ENCODE peak calls at places on chromosomes 2 and 18, in five cellular contexts. C, H, Z, O and T are unnamed samples.

GRCh38 chr18:58671941-58672565 is 788 bp downstream of the MALT1 start:
- DNase-seq in H (no peak), Z (peak; percentile 28), O (peak; percentile 73), C (peak; percentile 70), T (no peak)

GRCh38 chr2:233867993-233868532 is at the start of gene MSL3B:
- DNase-seq in Z (no peak), H (no peak), C (no peak), O (peak; percentile 74), T (no peak)

GRCh38 chr2:8329660-8330622 is 351.9 kb upstream of the ID2 start:
- DNase-seq in Z (no peak), C (no peak), O (no peak), H (no peak), T (no peak)

GRCh38 chr2:219298759-219299371 is 10.3 kb downstream of the PTPRN start:
- DNase-seq in O (peak; percentile 87), C (peak; percentile 82), H (peak; percentile 91), Z (peak; percentile 85), T (peak; percentile 14)

GRCh38 chr2:45888167-45888566 is 236.7 kb downstream of the PRKCE start:
- DNase-seq in C (peak; percentile 50), Z (no peak), O (no peak), H (no peak), T (no peak)

GRCh38 chr2:162390801-162391200 is 46.9 kb downstream of the GCA start:
- DNase-seq in H (no peak), O (no peak), Z (no peak), C (no peak), T (no peak)

GRCh38 chr18:79795446-79795845 is 2.3 kb upstream of the KCNG2 start:
- DNase-seq in O (no peak), Z (no peak), C (no peak), H (no peak), T (no peak)

GRCh38 chr2:97740590-97741182 is 27.3 kb downstream of the ZAP70 start:
- DNase-seq in Z (no peak), H (no peak), C (peak; percentile 57), O (peak; percentile 88), T (no peak)

GRCh38 chr2:42878581-42878980 is 86.2 kb upstream of the HAAO start:
- DNase-seq in H (no peak), O (no peak), Z (no peak), C (no peak), T (no peak)

GRCh38 chr18:77116201-77117080 is 16.1 kb downstream of the MBP start:
- DNase-seq in H (no peak), O (no peak), C (no peak), Z (no peak), T (no peak)

GRCh38 chr18:68694316-68694715 is 20.6 kb downstream of the TMX3 start:
- DNase-seq in C (no peak), O (no peak), Z (no peak), H (no peak), T (no peak)

GRCh38 chr2:80303006-80303741 is 1.4 kb downstream of the LRRTM1 start:
- DNase-seq in Z (no peak), H (no peak), O (peak; percentile 67), C (no peak), T (no peak)

GRCh38 chr2:71588497-71588896 is 135.1 kb downstream of the DYSF start:
- DNase-seq in O (no peak), C (peak; percentile 6), Z (no peak), H (no peak), T (no peak)

GRCh38 chr2:29014811-29015414 is 33.8 kb downstream of the TOGARAM2 start:
- DNase-seq in H (no peak), C (peak; percentile 43), O (no peak), Z (no peak), T (no peak)

GRCh38 chr2:29016500-29016899 is 35.4 kb downstream of the TOGARAM2 start:
- DNase-seq in C (no peak), Z (no peak), O (no peak), H (no peak), T (no peak)

GRCh38 chr2:29017716-29018275 is 36.7 kb downstream of the TOGARAM2 start:
- DNase-seq in Z (no peak), H (no peak), O (no peak), C (no peak), T (no peak)

GRCh38 chr2:29014331-29014730 is 33.2 kb downstream of the TOGARAM2 start:
- DNase-seq in O (no peak), H (no peak), Z (no peak), C (no peak), T (no peak)

GRCh38 chr2:29015701-29016470 is 34.8 kb downstream of the TOGARAM2 start:
- DNase-seq in O (no peak), C (no peak), Z (no peak), H (no peak), T (no peak)
- H3K27ac ChIP-seq in O (no peak overlapping the region), C (no peak overlapping the region), Z (peak overlapping the region; percentile 15), H (no peak overlapping the region), T (no peak overlapping the region)

GRCh38 chr18:12326711-12327460 is 18.8 kb downstream of the TUBB6 start:
- DNase-seq in Z (no peak), C (no peak), O (no peak), H (peak; percentile 60), T (no peak)
- TF ChIP-seq POLR2AphosphoS5 in Z (no peak), C (no peak), O (peak; percentile 12), H (no peak), T (peak; percentile 10)

GRCh38 chr2:218274586-218274985 is 4.3 kb downstream of the PNKD start:
- DNase-seq in H (no peak), C (no peak), Z (no peak), O (no peak), T (no peak)
- H3K27ac ChIP-seq in H (peak overlapping the region; percentile 84), C (no peak overlapping the region), Z (peak overlapping the region; percentile 86), O (no peak overlapping the region), T (no peak overlapping the region)

GRCh38 chr2:236085211-236085610 is 83.0 kb downstream of the GBX2 start:
- DNase-seq in H (no peak), Z (no peak), O (no peak), C (no peak), T (no peak)
- TF ChIP-seq POLR2AphosphoS5 in H (no peak), Z (no peak), O (no peak), C (no peak), T (no peak)